ENCODE peak calls at places on chromosomes 11 and 22, in five cellular contexts. J is fibroblast of lung; U is colonic mucosa; Q is NCI-H1092; W is activated CD4-positive, alpha-beta T cell treated with anti-CD3 and anti-CD28 coated beads for 36 hours. C is an unnamed sample.
A peak's percentile ranks its signal among the peaks of the same experiment; 100 is the strongest.

GRCh38 chr22:42961815-42962214 is 53.1 kb downstream of the PACSIN2 start:
- DNase-seq in J (no peak), U (no peak), Q (no peak), W (peak; percentile 43), C (no peak)

GRCh38 chr11:36375348-36376314 is 79.5 kb downstream of the PRR5L start:
- DNase-seq in J (peak; percentile 41), U (no peak), Q (no peak), W (no peak), C (no peak)

GRCh38 chr11:122732342-122733300 is 77.1 kb downstream of the UBASH3B start:
- DNase-seq in J (no peak), U (no peak), Q (no peak), W (no peak), C (no peak)

GRCh38 chr22:37609240-37610152 is 862 bp downstream of the GGA1 start:
- DNase-seq in J (peak; percentile 28), U (no peak), Q (no peak), W (peak; percentile 57), C (no peak)

GRCh38 chr11:71339178-71339881 is 87.0 kb upstream of the SHANK2 start:
- DNase-seq in J (no peak), U (no peak), Q (no peak), W (no peak), C (no peak)

GRCh38 chr11:75350743-75351540 is 519 bp downstream of the ARRB1 start:
- DNase-seq in J (peak; percentile 49), U (peak; percentile 72), Q (no peak), W (peak; percentile 66), C (peak; percentile 40)

GRCh38 chr22:46070722-46071450 is 79.4 kb upstream of the PPARA start:
- DNase-seq in J (peak; percentile 64), U (peak; percentile 68), Q (no peak), W (peak; percentile 70), C (no peak)

GRCh38 chr22:30906946-30907345 is 61.6 kb downstream of the MORC2 start:
- DNase-seq in J (no peak), U (no peak), Q (no peak), W (no peak), C (no peak)

GRCh38 chr22:29394931-29395581 is 6.7 kb upstream of the AP1B1 start:
- DNase-seq in J (peak; percentile 59), U (peak; percentile 77), Q (peak; percentile 51), W (peak; percentile 82), C (peak; percentile 41)

GRCh38 chr22:35330258-35330861 is 30.7 kb downstream of the TOM1 start:
- DNase-seq in J (peak; percentile 60), U (peak; percentile 70), Q (no peak), W (peak; percentile 83), C (peak; percentile 39)

GRCh38 chr11:15635501-15635900 is 520.8 kb downstream of the INSC start:
- DNase-seq in J (no peak), U (no peak), Q (no peak), W (no peak), C (no peak)

GRCh38 chr11:1219836-1220810 is 2.7 kb upstream of the MUC5B start:
- DNase-seq in J (no peak), U (peak; percentile 91), Q (no peak), W (peak; percentile 1), C (no peak)

GRCh38 chr11:39365809-39366436 is 2093.5 kb downstream of the LRRC4C start:
- DNase-seq in J (peak; percentile 70), U (no peak), Q (no peak), W (no peak), C (peak; percentile 60)

GRCh38 chr11:46554205-46555162 is 39.3 kb downstream of the AMBRA1 start:
- DNase-seq in J (peak; percentile 82), U (no peak), Q (no peak), W (no peak), C (peak; percentile 81)

GRCh38 chr22:23847991-23848864 is 9.4 kb upstream of the DERL3 start:
- DNase-seq in J (no peak), U (no peak), Q (no peak), W (no peak), C (no peak)

GRCh38 chr11:114617157-114618124 is 21.9 kb upstream of the NXPE4 start:
- DNase-seq in J (no peak), U (peak; percentile 6), Q (no peak), W (no peak), C (no peak)

GRCh38 chr11:123797065-123797940 is 8.8 kb downstream of the OR6M1 start:
- DNase-seq in J (no peak), U (peak; percentile 24), Q (peak; percentile 60), W (no peak), C (no peak)

GRCh38 chr11:15677181-15677580 is 562.5 kb downstream of the INSC start:
- DNase-seq in J (no peak), U (no peak), Q (no peak), W (no peak), C (no peak)

GRCh38 chr11:74992852-74993251 is 4.1 kb downstream of the NEU3 start:
- DNase-seq in J (no peak), U (no peak), Q (no peak), W (no peak), C (no peak)

GRCh38 chr11:114553642-114554041 is 6.0 kb downstream of the NXPE1 start:
- DNase-seq in J (no peak), U (no peak), Q (no peak), W (no peak), C (no peak)

GRCh38 chr11:128927683-128928336 is 14.9 kb downstream of the TP53AIP1 start:
- DNase-seq in J (no peak), U (no peak), Q (no peak), W (no peak), C (no peak)

GRCh38 chr11:102853956-102854355 is 10.5 kb upstream of the MMP3 start:
- DNase-seq in J (no peak), U (peak; percentile 25), Q (no peak), W (no peak), C (no peak)

GRCh38 chr11:111733655-111734088 is 32.5 kb downstream of the PPP2R1B start:
- DNase-seq in J (no peak), U (no peak), Q (no peak), W (no peak), C (peak; percentile 18)

GRCh38 chr11:73139476-73140198 is 2.5 kb downstream of the FCHSD2 start:
- DNase-seq in J (peak; percentile 22), U (no peak), Q (no peak), W (no peak), C (no peak)

GRCh38 chr11:104705475-104706195 is 192.6 kb downstream of the CASP12 start:
- DNase-seq in J (peak; percentile 57), U (peak; percentile 28), Q (no peak), W (peak; percentile 83), C (peak; percentile 38)

GRCh38 chr22:49971232-49972162 is 10.9 kb downstream of the PIM3 start:
- DNase-seq in J (peak; percentile 24), U (peak; percentile 87), Q (no peak), W (peak; percentile 90), C (no peak)

GRCh38 chr11:119789766-119790407 is 60.9 kb upstream of the NECTIN1 start:
- DNase-seq in J (no peak), U (no peak), Q (no peak), W (no peak), C (no peak)

GRCh38 chr11:2355000-2355644 is 22.0 kb upstream of the CD81 start:
- DNase-seq in J (peak; percentile 14), U (no peak), Q (no peak), W (no peak), C (no peak)

GRCh38 chr11:8080674-8081590 is at the start of gene TUB:
- DNase-seq in J (peak; percentile 28), U (no peak), Q (no peak), W (peak; percentile 28), C (no peak)

GRCh38 chr22:46057206-46057605 is 80.2 kb upstream of the WNT7B start:
- DNase-seq in J (peak; percentile 57), U (no peak), Q (no peak), W (peak; percentile 0), C (peak; percentile 48)

GRCh38 chr11:66549696-66550095 is 3.0 kb downstream of the ACTN3 start:
- DNase-seq in J (no peak), U (no peak), Q (no peak), W (no peak), C (no peak)